ENCODE peak calls at places on chromosome 6, in seven cellular contexts. M is heart right ventricle, X is kidney epithelial cell, Y is nephron progenitor cell, W is cardiac fibroblast, E is endodermal cell, L is mammary epithelial cell. V is an unnamed sample.

GRCh38 chr6:143750945-143751344 is 73.2 kb downstream of the PHACTR2 start:
- DNase-seq in M (no peak), X (no peak), Y (peak; percentile 22), W (no peak), E (no peak), L (no peak), V (no peak)

GRCh38 chr6:132487762-132488161 is 25.2 kb downstream of the STX7 start:
- DNase-seq in M (no peak), X (no peak), Y (no peak), W (no peak), E (no peak), L (no peak), V (no peak)

GRCh38 chr6:1376653-1377052 is 12.7 kb upstream of the FOXF2 start:
- DNase-seq in M (no peak), X (no peak), Y (no peak), W (no peak), E (no peak), L (no peak), V (no peak)

GRCh38 chr6:148800535-148800934 is 53.7 kb downstream of the UST start:
- DNase-seq in M (no peak), X (no peak), Y (no peak), W (peak; percentile 57), E (no peak), L (no peak), V (no peak)

GRCh38 chr6:90374201-90374600 is 77.6 kb upstream of the BACH2 start:
- DNase-seq in M (no peak), X (no peak), Y (no peak), W (no peak), E (no peak), L (no peak), V (no peak)

GRCh38 chr6:111607279-111607678 is 1.6 kb upstream of the TRAF3IP2 start:
- DNase-seq in M (no peak), X (no peak), Y (no peak), W (no peak), E (no peak), L (no peak), V (no peak)

GRCh38 chr6:106872044-106872443 is 102.5 kb downstream of the CD24 start:
- DNase-seq in M (no peak), X (peak; percentile 31), Y (no peak), W (no peak), E (no peak), L (peak; percentile 80), V (no peak)

GRCh38 chr6:73309784-73310502 is 44.1 kb downstream of the DPPA5 start:
- DNase-seq in M (peak; percentile 26), X (no peak), Y (peak; percentile 63), W (peak; percentile 60), E (peak; percentile 84), L (peak; percentile 63), V (no peak)

GRCh38 chr6:149503858-149504257 is 19.0 kb upstream of the ZC3H12D start:
- DNase-seq in M (no peak), X (no peak), Y (no peak), W (no peak), E (no peak), L (no peak), V (no peak)

GRCh38 chr6:42049116-42049809 is 1.1 kb upstream of the TAF8 start:
- DNase-seq in M (no peak), X (no peak), Y (no peak), W (no peak), E (no peak), L (no peak), V (no peak)

GRCh38 chr6:131331873-131332759 is 196.8 kb downstream of the AKAP7 start:
- DNase-seq in M (no peak), X (no peak), Y (no peak), W (no peak), E (no peak), L (no peak), V (no peak)

GRCh38 chr6:39362487-39362865 is 40.0 kb upstream of the KCNK16 start:
- DNase-seq in M (no peak), X (no peak), Y (no peak), W (peak; percentile 38), E (peak; percentile 71), L (no peak), V (no peak)

GRCh38 chr6:6614096-6614964 is 25.8 kb downstream of the LY86 start:
- DNase-seq in M (no peak), X (no peak), Y (no peak), W (no peak), E (no peak), L (peak; percentile 2), V (no peak)

GRCh38 chr6:8958894-8959511 is 523.7 kb upstream of the SLC35B3 start:
- DNase-seq in M (no peak), X (no peak), Y (no peak), W (no peak), E (no peak), L (no peak), V (no peak)

GRCh38 chr6:4805553-4806307 is 29.5 kb downstream of the CDYL start:
- DNase-seq in M (peak; percentile 23), X (no peak), Y (peak; percentile 52), W (peak; percentile 48), E (peak; percentile 92), L (peak; percentile 40), V (no peak)

DNA sequence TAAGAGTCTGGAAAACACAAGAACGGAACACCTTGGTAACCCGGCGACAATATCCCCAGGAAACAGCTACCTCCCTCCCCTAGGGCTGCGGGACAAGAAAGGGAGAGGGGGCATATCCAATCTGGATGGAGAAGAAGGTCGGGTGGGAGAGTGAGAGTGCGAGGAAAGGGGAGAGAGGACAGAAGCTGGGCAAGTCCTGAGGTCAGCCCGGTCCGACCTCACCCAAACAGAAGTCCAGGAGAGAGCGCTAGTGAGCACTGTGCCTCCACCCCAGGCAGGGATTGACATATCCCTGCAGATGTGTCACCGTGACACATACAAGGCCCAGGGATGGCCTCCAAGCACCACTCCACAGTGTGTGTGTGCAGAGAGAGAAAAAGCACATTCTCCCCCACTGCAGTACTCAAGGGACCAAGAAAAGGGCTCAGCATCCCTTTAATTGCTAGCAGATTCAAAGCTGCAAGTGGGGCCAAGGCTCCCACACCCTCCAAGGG is 3.3 kb downstream of the PXDC1 start:
- DNase-seq in M (peak; percentile 76), X (no peak), Y (peak; percentile 71), W (peak; percentile 89), E (peak; percentile 93), L (peak; percentile 65), V (no peak)
- TF ChIP-seq CTCF in M (peak; percentile 76), X (peak; percentile 76), Y (peak; percentile 54), W (peak; percentile 86), E (peak; percentile 85), L (peak; percentile 91), V (peak; percentile 81)

DNA sequence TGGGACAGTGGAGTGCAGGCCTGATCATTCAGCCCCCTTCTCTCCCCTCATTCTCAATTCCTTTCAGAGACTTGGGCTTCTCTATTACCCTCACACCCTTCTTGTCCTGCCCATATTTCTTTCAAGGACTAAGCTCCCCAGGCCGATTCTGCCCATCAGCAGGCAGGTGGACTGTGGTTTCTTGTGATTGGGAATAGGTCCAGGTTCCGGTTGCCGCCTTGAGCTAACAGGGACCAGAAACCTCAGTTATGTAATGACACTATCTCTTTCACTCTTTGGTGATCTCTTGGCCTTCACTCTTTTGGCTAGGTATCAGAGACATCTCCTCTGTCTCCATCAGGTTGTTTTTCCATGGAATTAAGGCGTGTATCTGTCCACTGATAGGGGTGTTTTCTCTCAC is 6.5 kb downstream of the MUCL3 start:
- DNase-seq in M (no peak), X (no peak), Y (no peak), W (no peak), E (no peak), L (no peak), V (no peak)
- TF ChIP-seq CTCF in M (no peak), X (no peak), Y (no peak), W (no peak), E (no peak), L (no peak), V (no peak)

GRCh38 chr6:32954983-32955802 is 2.3 kb upstream of the HLA-DMA start:
- DNase-seq in M (no peak), X (no peak), Y (no peak), W (peak; percentile 42), E (peak; percentile 89), L (peak; percentile 35), V (no peak)

GRCh38 chr6:32954212-32954745 is 1.4 kb upstream of the HLA-DMA start:
- DNase-seq in M (no peak), X (no peak), Y (no peak), W (no peak), E (no peak), L (no peak), V (no peak)

GRCh38 chr6:32953775-32954174 is 878 bp upstream of the HLA-DMA start:
- DNase-seq in M (no peak), X (no peak), Y (no peak), W (no peak), E (no peak), L (no peak), V (no peak)

GRCh38 chr6:32950449-32950848 is 2.4 kb downstream of the HLA-DMA start:
- DNase-seq in M (no peak), X (no peak), Y (no peak), W (no peak), E (no peak), L (no peak), V (no peak)

GRCh38 chr6:32952817-32953739 is at the start of gene HLA-DMA:
- DNase-seq in M (peak; percentile 92), X (peak; percentile 81), Y (peak; percentile 48), W (peak; percentile 95), E (peak; percentile 97), L (peak; percentile 94), V (peak; percentile 93)
- TF ChIP-seq CTCF in M (peak; percentile 75), X (peak; percentile 84), Y (peak; percentile 52), W (peak; percentile 84), E (peak; percentile 95), L (peak; percentile 81), V (peak; percentile 84)

DNA sequence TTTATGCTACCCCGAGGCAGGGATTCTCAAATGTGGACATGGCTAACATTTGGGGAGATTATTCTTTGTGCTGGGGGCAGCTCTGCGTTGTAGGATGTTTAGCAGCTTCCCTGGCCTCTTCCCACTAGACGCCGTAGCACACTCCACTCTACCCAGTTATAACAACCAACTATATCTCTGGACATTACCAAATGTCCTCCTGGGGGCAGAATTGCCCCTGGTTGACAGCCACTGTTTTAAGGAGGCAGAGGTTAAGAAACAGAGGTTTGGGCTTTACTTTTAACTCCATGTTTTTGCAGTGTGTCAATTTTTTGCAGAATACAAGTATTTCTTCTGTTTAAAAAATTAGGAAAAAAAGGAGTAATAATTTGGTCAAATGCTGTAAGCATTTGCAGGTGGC is 56.2 kb upstream of the BMP6 start:
- DNase-seq in M (no peak), X (no peak), Y (no peak), W (peak; percentile 13), E (no peak), L (no peak), V (no peak)
- TF ChIP-seq CTCF in M (no peak), X (no peak), Y (no peak), W (no peak), E (peak; percentile 65), L (no peak), V (no peak)

DNA sequence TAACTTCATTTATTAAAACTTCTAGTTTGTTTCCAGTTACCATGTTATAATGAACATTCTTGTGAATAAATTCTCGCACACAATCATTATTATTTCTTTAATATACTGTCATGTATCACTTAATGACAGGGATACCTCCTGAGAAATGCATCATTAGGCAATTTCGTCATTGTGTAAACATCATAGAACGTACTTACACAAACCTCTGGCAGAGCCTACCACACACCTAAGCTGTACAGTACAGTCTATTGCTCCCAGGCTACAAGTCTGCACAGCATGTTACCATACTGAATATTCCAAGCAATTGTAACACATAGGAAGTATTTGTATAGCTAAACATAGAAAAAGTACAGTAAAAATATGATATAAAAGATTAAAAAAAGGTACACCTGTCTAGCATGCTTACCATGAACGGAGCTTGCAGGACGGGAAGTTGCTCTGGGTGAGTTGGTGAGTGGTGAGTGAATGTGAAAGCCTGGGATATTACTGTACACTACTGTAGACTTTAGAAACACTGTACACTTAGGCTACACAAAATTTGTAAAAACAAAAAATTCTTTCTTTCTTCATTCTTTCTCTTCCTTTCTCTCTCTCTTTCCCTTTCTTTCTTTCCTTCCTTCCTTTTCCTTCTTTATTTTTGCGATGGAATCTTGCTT is 268.2 kb upstream of the SOX4 start:
- DNase-seq in M (no peak), X (no peak), Y (no peak), W (no peak), E (no peak), L (no peak), V (no peak)
- TF ChIP-seq CTCF in M (no peak), X (no peak), Y (no peak), W (no peak), E (no peak), L (no peak), V (no peak)

V was measured in AG04449.